ENCODE peak calls at places on chromosomes 1 and 21, in eight cellular contexts. One of them, this sample, is unnamed. For H3K4me1, the result is how much of the 10 kb centered on the place peaks cover.

GRCh38 chr1:86703696-86704455 is 500 bp upstream of the SH3GLB1 start:
- DNase-seq in prostate gland: no peak
- DNase-seq in esophagus muscularis mucosa: peak
- DNase-seq in GM23338: peak
- DNase-seq in breast epithelium: no peak
- DNase-seq in endothelial cell of umbilical vein: peak
- DNase-seq in sigmoid colon: peak
- DNase-seq in HepG2: peak
- DNase-seq in this sample: no peak

GRCh38 chr1:162902372-162902771 is 41.4 kb upstream of the CCDC190 start:
- DNase-seq in prostate gland: no peak
- DNase-seq in esophagus muscularis mucosa: no peak
- DNase-seq in GM23338: no peak
- DNase-seq in breast epithelium: no peak
- DNase-seq in endothelial cell of umbilical vein: no peak
- DNase-seq in sigmoid colon: no peak
- DNase-seq in HepG2: no peak
- DNase-seq in this sample: no peak

GRCh38 chr1:32501865-32502264 is 37.0 kb downstream of the ZBTB8B start:
- DNase-seq in prostate gland: peak
- DNase-seq in esophagus muscularis mucosa: no peak
- DNase-seq in GM23338: no peak
- DNase-seq in breast epithelium: peak
- DNase-seq in endothelial cell of umbilical vein: peak
- DNase-seq in sigmoid colon: peak
- DNase-seq in HepG2: no peak
- DNase-seq in this sample: no peak

GRCh38 chr1:152188673-152189591 is 29.9 kb upstream of the RPTN start:
- DNase-seq in prostate gland: peak
- DNase-seq in esophagus muscularis mucosa: no peak
- DNase-seq in GM23338: peak
- DNase-seq in breast epithelium: peak
- DNase-seq in endothelial cell of umbilical vein: peak
- DNase-seq in sigmoid colon: peak
- DNase-seq in HepG2: peak
- DNase-seq in this sample: peak

GRCh38 chr21:30072496-30072895 is 94.1 kb downstream of the CLDN17 start:
- DNase-seq in prostate gland: peak
- DNase-seq in esophagus muscularis mucosa: no peak
- DNase-seq in GM23338: peak
- DNase-seq in breast epithelium: no peak
- DNase-seq in endothelial cell of umbilical vein: no peak
- DNase-seq in sigmoid colon: no peak
- DNase-seq in HepG2: no peak
- DNase-seq in this sample: peak

GRCh38 chr1:99146129-99146848 is 118.0 kb upstream of the PLPPR4 start:
- DNase-seq in prostate gland: no peak
- DNase-seq in esophagus muscularis mucosa: no peak
- DNase-seq in GM23338: no peak
- DNase-seq in breast epithelium: no peak
- DNase-seq in endothelial cell of umbilical vein: no peak
- DNase-seq in sigmoid colon: peak
- DNase-seq in HepG2: no peak
- DNase-seq in this sample: no peak

GRCh38 chr1:85264150-85264549 is 4.7 kb upstream of the C1orf52 start:
- DNase-seq in prostate gland: no peak
- DNase-seq in esophagus muscularis mucosa: no peak
- DNase-seq in GM23338: no peak
- DNase-seq in breast epithelium: no peak
- DNase-seq in endothelial cell of umbilical vein: peak
- DNase-seq in sigmoid colon: no peak
- DNase-seq in HepG2: no peak
- DNase-seq in this sample: no peak

GRCh38 chr1:170162385-170163226 is 16.8 kb downstream of the NTMT2 start:
- DNase-seq in prostate gland: no peak
- DNase-seq in esophagus muscularis mucosa: no peak
- DNase-seq in GM23338: peak
- DNase-seq in breast epithelium: no peak
- DNase-seq in endothelial cell of umbilical vein: peak
- DNase-seq in sigmoid colon: no peak
- DNase-seq in HepG2: peak
- DNase-seq in this sample: no peak

GRCh38 chr1:64757213-64757612 is 12.3 kb downstream of the RAVER2 start:
- DNase-seq in prostate gland: no peak
- DNase-seq in esophagus muscularis mucosa: no peak
- DNase-seq in GM23338: no peak
- DNase-seq in breast epithelium: no peak
- DNase-seq in endothelial cell of umbilical vein: no peak
- DNase-seq in sigmoid colon: no peak
- DNase-seq in HepG2: no peak
- DNase-seq in this sample: no peak

GRCh38 chr1:48596036-48596435 is 124.0 kb upstream of the SPATA6 start:
- DNase-seq in prostate gland: no peak
- DNase-seq in esophagus muscularis mucosa: no peak
- DNase-seq in GM23338: peak
- DNase-seq in breast epithelium: no peak
- DNase-seq in endothelial cell of umbilical vein: no peak
- DNase-seq in sigmoid colon: no peak
- DNase-seq in HepG2: no peak
- DNase-seq in this sample: no peak

GRCh38 chr1:115266729-115267421 is 71.2 kb downstream of the NGF start:
- DNase-seq in prostate gland: no peak
- DNase-seq in esophagus muscularis mucosa: no peak
- DNase-seq in GM23338: no peak
- DNase-seq in breast epithelium: no peak
- DNase-seq in endothelial cell of umbilical vein: no peak
- DNase-seq in sigmoid colon: no peak
- DNase-seq in HepG2: no peak
- DNase-seq in this sample: no peak

GRCh38 chr1:161206411-161207140 is 4.4 kb downstream of the NDUFS2 start:
- DNase-seq in prostate gland: no peak
- DNase-seq in esophagus muscularis mucosa: no peak
- DNase-seq in GM23338: no peak
- DNase-seq in breast epithelium: no peak
- DNase-seq in endothelial cell of umbilical vein: no peak
- DNase-seq in sigmoid colon: no peak
- DNase-seq in HepG2: no peak
- DNase-seq in this sample: no peak

GRCh38 chr1:39494671-39495410 is 3.4 kb downstream of the BMP8A start:
- DNase-seq in prostate gland: no peak
- DNase-seq in esophagus muscularis mucosa: no peak
- DNase-seq in GM23338: no peak
- DNase-seq in breast epithelium: no peak
- DNase-seq in endothelial cell of umbilical vein: no peak
- DNase-seq in sigmoid colon: no peak
- DNase-seq in HepG2: no peak
- DNase-seq in this sample: no peak

GRCh38 chr1:107991371-107992066 is 26.5 kb upstream of the VAV3 start:
- DNase-seq in prostate gland: no peak
- DNase-seq in esophagus muscularis mucosa: no peak
- DNase-seq in GM23338: no peak
- DNase-seq in breast epithelium: no peak
- DNase-seq in endothelial cell of umbilical vein: no peak
- DNase-seq in sigmoid colon: no peak
- DNase-seq in HepG2: no peak
- DNase-seq in this sample: no peak

GRCh38 chr1:168913711-168914463 is 184.9 kb upstream of the DPT start:
- DNase-seq in prostate gland: peak
- DNase-seq in esophagus muscularis mucosa: no peak
- DNase-seq in GM23338: no peak
- DNase-seq in breast epithelium: no peak
- DNase-seq in endothelial cell of umbilical vein: no peak
- DNase-seq in sigmoid colon: no peak
- DNase-seq in HepG2: no peak
- DNase-seq in this sample: no peak

GRCh38 chr1:59332983-59333382 is 36.1 kb downstream of the FGGY start:
- DNase-seq in prostate gland: no peak
- DNase-seq in esophagus muscularis mucosa: peak
- DNase-seq in GM23338: no peak
- DNase-seq in breast epithelium: no peak
- DNase-seq in endothelial cell of umbilical vein: peak
- DNase-seq in sigmoid colon: no peak
- DNase-seq in HepG2: no peak
- DNase-seq in this sample: no peak

GRCh38 chr1:1573843-1574720 is 581 bp downstream of the SSU72 start:
- DNase-seq in prostate gland: peak
- DNase-seq in esophagus muscularis mucosa: no peak
- DNase-seq in GM23338: peak
- DNase-seq in breast epithelium: no peak
- DNase-seq in endothelial cell of umbilical vein: peak
- DNase-seq in sigmoid colon: peak
- DNase-seq in HepG2: peak
- DNase-seq in this sample: no peak

GRCh38 chr1:200373811-200374231 is 36.0 kb downstream of the ZNF281 start:
- DNase-seq in prostate gland: no peak
- DNase-seq in esophagus muscularis mucosa: no peak
- DNase-seq in GM23338: peak
- DNase-seq in breast epithelium: no peak
- DNase-seq in endothelial cell of umbilical vein: no peak
- DNase-seq in sigmoid colon: no peak
- DNase-seq in HepG2: peak
- DNase-seq in this sample: no peak

GRCh38 chr1:234731371-234732085 is 121.5 kb upstream of the IRF2BP2 start:
- DNase-seq in prostate gland: no peak
- DNase-seq in esophagus muscularis mucosa: no peak
- DNase-seq in GM23338: no peak
- DNase-seq in breast epithelium: no peak
- DNase-seq in endothelial cell of umbilical vein: peak
- DNase-seq in sigmoid colon: peak
- DNase-seq in HepG2: peak
- DNase-seq in this sample: no peak

GRCh38 chr1:245768596-245768995 is 613.8 kb downstream of the KIF26B start:
- DNase-seq in prostate gland: no peak
- DNase-seq in esophagus muscularis mucosa: no peak
- DNase-seq in GM23338: no peak
- DNase-seq in breast epithelium: no peak
- DNase-seq in endothelial cell of umbilical vein: no peak
- DNase-seq in sigmoid colon: no peak
- DNase-seq in HepG2: no peak
- DNase-seq in this sample: no peak

GRCh38 chr1:60765204-60765603 is 317.2 kb upstream of the NFIA start:
- DNase-seq in prostate gland: peak
- DNase-seq in esophagus muscularis mucosa: no peak
- DNase-seq in GM23338: peak
- DNase-seq in breast epithelium: no peak
- DNase-seq in endothelial cell of umbilical vein: peak
- DNase-seq in sigmoid colon: no peak
- DNase-seq in HepG2: peak
- DNase-seq in this sample: peak

GRCh38 chr1:198147216-198147615 is 9.6 kb upstream of the NEK7 start:
- DNase-seq in prostate gland: no peak
- DNase-seq in esophagus muscularis mucosa: no peak
- DNase-seq in GM23338: no peak
- DNase-seq in breast epithelium: no peak
- DNase-seq in endothelial cell of umbilical vein: no peak
- DNase-seq in sigmoid colon: no peak
- DNase-seq in HepG2: no peak
- DNase-seq in this sample: no peak

GRCh38 chr1:12617511-12617900 is 504 bp downstream of the DHRS3 start:
- DNase-seq in prostate gland: peak
- DNase-seq in esophagus muscularis mucosa: no peak
- DNase-seq in GM23338: peak
- DNase-seq in breast epithelium: no peak
- DNase-seq in endothelial cell of umbilical vein: no peak
- DNase-seq in sigmoid colon: no peak
- DNase-seq in HepG2: peak
- DNase-seq in this sample: peak

GRCh38 chr1:11262171-11263049 is at the start of gene MTOR:
- DNase-seq in prostate gland: peak
- DNase-seq in esophagus muscularis mucosa: peak
- DNase-seq in GM23338: peak
- DNase-seq in breast epithelium: peak
- DNase-seq in endothelial cell of umbilical vein: peak
- DNase-seq in sigmoid colon: peak
- DNase-seq in HepG2: peak
- DNase-seq in this sample: peak
- TF ChIP-seq POLR2AphosphoS5 in prostate gland: peak
- TF ChIP-seq POLR2AphosphoS5 in esophagus muscularis mucosa: peak
- TF ChIP-seq POLR2AphosphoS5 in GM23338: peak
- TF ChIP-seq POLR2AphosphoS5 in breast epithelium: peak
- TF ChIP-seq POLR2AphosphoS5 in endothelial cell of umbilical vein: peak
- TF ChIP-seq POLR2AphosphoS5 in sigmoid colon: peak
- TF ChIP-seq POLR2AphosphoS5 in HepG2: peak
- TF ChIP-seq POLR2AphosphoS5 in this sample: peak

DNA sequence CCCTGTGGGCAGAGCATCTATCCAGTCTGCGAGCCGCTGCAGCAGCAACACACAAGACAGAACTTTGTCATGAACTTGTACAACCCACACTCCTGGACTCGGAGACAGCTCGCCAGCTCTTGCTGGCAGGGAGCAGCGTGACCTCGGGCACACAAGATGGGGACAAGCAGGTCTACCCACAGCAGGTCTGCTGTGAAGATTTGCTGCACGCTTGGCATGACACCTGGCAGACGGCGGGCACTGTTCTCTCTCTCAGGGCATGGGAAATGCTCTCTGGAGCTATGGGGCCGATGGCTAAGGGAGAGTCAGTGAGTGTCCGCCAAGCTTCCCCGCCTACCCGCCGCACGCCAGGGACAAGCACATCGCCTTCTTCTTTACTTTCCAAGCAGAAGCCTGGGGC is 90.0 kb downstream of the STUM start:
- DNase-seq in prostate gland: peak
- DNase-seq in esophagus muscularis mucosa: no peak
- DNase-seq in GM23338: no peak
- DNase-seq in breast epithelium: no peak
- DNase-seq in endothelial cell of umbilical vein: no peak
- DNase-seq in sigmoid colon: peak
- DNase-seq in HepG2: no peak
- DNase-seq in this sample: no peak
- H3K4me1 ChIP-seq in prostate gland: under half
- H3K4me1 ChIP-seq in esophagus muscularis mucosa: half or more
- H3K4me1 ChIP-seq in GM23338: under half
- H3K4me1 ChIP-seq in breast epithelium: under half
- H3K4me1 ChIP-seq in endothelial cell of umbilical vein: under half
- H3K4me1 ChIP-seq in sigmoid colon: under half
- H3K4me1 ChIP-seq in HepG2: under half
- H3K4me1 ChIP-seq in this sample: under half

DNA sequence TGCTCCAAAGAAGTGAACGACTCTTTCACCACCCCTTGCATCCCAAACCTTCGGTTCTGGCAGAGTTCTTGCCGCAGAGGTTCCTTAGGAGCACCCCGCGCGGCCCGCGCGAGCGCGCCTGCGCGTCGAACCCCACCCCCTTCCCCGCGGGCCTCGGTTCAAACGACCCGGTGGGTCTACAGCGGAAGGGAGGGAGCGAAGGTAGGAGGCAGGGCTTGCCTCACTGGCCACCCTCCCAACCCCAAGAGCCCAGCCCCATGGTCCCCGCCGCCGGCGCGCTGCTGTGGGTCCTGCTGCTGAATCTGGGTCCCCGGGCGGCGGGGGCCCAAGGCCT is at the start of gene C1orf56:
- DNase-seq in prostate gland: peak
- DNase-seq in esophagus muscularis mucosa: peak
- DNase-seq in GM23338: peak
- DNase-seq in breast epithelium: peak
- DNase-seq in endothelial cell of umbilical vein: peak
- DNase-seq in sigmoid colon: peak
- DNase-seq in HepG2: peak
- DNase-seq in this sample: peak
- TF ChIP-seq POLR2AphosphoS5 in prostate gland: peak
- TF ChIP-seq POLR2AphosphoS5 in esophagus muscularis mucosa: peak
- TF ChIP-seq POLR2AphosphoS5 in GM23338: peak
- TF ChIP-seq POLR2AphosphoS5 in breast epithelium: peak
- TF ChIP-seq POLR2AphosphoS5 in endothelial cell of umbilical vein: peak
- TF ChIP-seq POLR2AphosphoS5 in sigmoid colon: peak
- TF ChIP-seq POLR2AphosphoS5 in HepG2: peak
- TF ChIP-seq POLR2AphosphoS5 in this sample: peak

GRCh38 chr21:41874611-41875010 is 4.5 kb downstream of the PRDM15 start:
- DNase-seq in prostate gland: no peak
- DNase-seq in esophagus muscularis mucosa: no peak
- DNase-seq in GM23338: no peak
- DNase-seq in breast epithelium: no peak
- DNase-seq in endothelial cell of umbilical vein: no peak
- DNase-seq in sigmoid colon: no peak
- DNase-seq in HepG2: no peak
- DNase-seq in this sample: no peak
- H3K4me1 ChIP-seq in prostate gland: under half
- H3K4me1 ChIP-seq in esophagus muscularis mucosa: under half
- H3K4me1 ChIP-seq in GM23338: under half
- H3K4me1 ChIP-seq in breast epithelium: under half
- H3K4me1 ChIP-seq in endothelial cell of umbilical vein: under half
- H3K4me1 ChIP-seq in sigmoid colon: under half
- H3K4me1 ChIP-seq in HepG2: under half
- H3K4me1 ChIP-seq in this sample: under half